ENCODE peak calls at places on chromosome 7, in seven cellular contexts. One of them, this sample, is unnamed.

GRCh38 chr7:94908204-94909022 is 1.0 kb downstream of the PPP1R9A start:
- DNase-seq in nucleus accumbens: no peak
- DNase-seq in C1 segment of cervical spinal cord: peak
- DNase-seq in transverse colon: peak
- DNase-seq in GM04504: no peak
- DNase-seq in NCI-H2171: peak
- DNase-seq in left cardiac atrium: no peak
- DNase-seq in this sample: no peak

GRCh38 chr7:130888468-130888867 is 154.5 kb upstream of the KLF14 start:
- DNase-seq in nucleus accumbens: no peak
- DNase-seq in C1 segment of cervical spinal cord: no peak
- DNase-seq in transverse colon: no peak
- DNase-seq in GM04504: no peak
- DNase-seq in NCI-H2171: no peak
- DNase-seq in left cardiac atrium: no peak
- DNase-seq in this sample: no peak

GRCh38 chr7:2529161-2530075 is 9.8 kb downstream of the LFNG start:
- DNase-seq in nucleus accumbens: no peak
- DNase-seq in C1 segment of cervical spinal cord: peak
- DNase-seq in transverse colon: peak
- DNase-seq in GM04504: no peak
- DNase-seq in NCI-H2171: no peak
- DNase-seq in left cardiac atrium: peak
- DNase-seq in this sample: no peak

GRCh38 chr7:106640368-106641141 is 20.4 kb downstream of the CCDC71L start:
- DNase-seq in nucleus accumbens: no peak
- DNase-seq in C1 segment of cervical spinal cord: no peak
- DNase-seq in transverse colon: no peak
- DNase-seq in GM04504: no peak
- DNase-seq in NCI-H2171: no peak
- DNase-seq in left cardiac atrium: no peak
- DNase-seq in this sample: no peak

GRCh38 chr7:2321020-2321419 is 6.8 kb upstream of the SNX8 start:
- DNase-seq in nucleus accumbens: no peak
- DNase-seq in C1 segment of cervical spinal cord: no peak
- DNase-seq in transverse colon: no peak
- DNase-seq in GM04504: no peak
- DNase-seq in NCI-H2171: peak
- DNase-seq in left cardiac atrium: no peak
- DNase-seq in this sample: no peak

GRCh38 chr7:27106181-27106905 is 3.9 kb upstream of the HOXA2 start:
- DNase-seq in nucleus accumbens: no peak
- DNase-seq in C1 segment of cervical spinal cord: no peak
- DNase-seq in transverse colon: no peak
- DNase-seq in GM04504: no peak
- DNase-seq in NCI-H2171: no peak
- DNase-seq in left cardiac atrium: no peak
- DNase-seq in this sample: no peak

GRCh38 chr7:158257516-158258410 is 329.9 kb downstream of the PTPRN2 start:
- DNase-seq in nucleus accumbens: no peak
- DNase-seq in C1 segment of cervical spinal cord: no peak
- DNase-seq in transverse colon: no peak
- DNase-seq in GM04504: no peak
- DNase-seq in NCI-H2171: no peak
- DNase-seq in left cardiac atrium: no peak
- DNase-seq in this sample: no peak

GRCh38 chr7:143243011-143243410 is 20.2 kb upstream of the GSTK1 start:
- DNase-seq in nucleus accumbens: no peak
- DNase-seq in C1 segment of cervical spinal cord: no peak
- DNase-seq in transverse colon: no peak
- DNase-seq in GM04504: no peak
- DNase-seq in NCI-H2171: no peak
- DNase-seq in left cardiac atrium: no peak
- DNase-seq in this sample: no peak

GRCh38 chr7:117750612-117751563 is 122.4 kb downstream of the CTTNBP2 start:
- DNase-seq in nucleus accumbens: no peak
- DNase-seq in C1 segment of cervical spinal cord: no peak
- DNase-seq in transverse colon: no peak
- DNase-seq in GM04504: no peak
- DNase-seq in NCI-H2171: peak
- DNase-seq in left cardiac atrium: no peak
- DNase-seq in this sample: no peak

GRCh38 chr7:101179117-101179779 is 845 bp downstream of the NAT16 start:
- DNase-seq in nucleus accumbens: no peak
- DNase-seq in C1 segment of cervical spinal cord: no peak
- DNase-seq in transverse colon: no peak
- DNase-seq in GM04504: no peak
- DNase-seq in NCI-H2171: peak
- DNase-seq in left cardiac atrium: no peak
- DNase-seq in this sample: no peak

GRCh38 chr7:47581442-47581820 is 480 bp downstream of the TNS3 start:
- DNase-seq in nucleus accumbens: no peak
- DNase-seq in C1 segment of cervical spinal cord: no peak
- DNase-seq in transverse colon: peak
- DNase-seq in GM04504: no peak
- DNase-seq in NCI-H2171: no peak
- DNase-seq in left cardiac atrium: no peak
- DNase-seq in this sample: no peak

GRCh38 chr7:152615052-152615741 is 60.7 kb downstream of the XRCC2 start:
- DNase-seq in nucleus accumbens: peak
- DNase-seq in C1 segment of cervical spinal cord: peak
- DNase-seq in transverse colon: no peak
- DNase-seq in GM04504: no peak
- DNase-seq in NCI-H2171: peak
- DNase-seq in left cardiac atrium: no peak
- DNase-seq in this sample: peak

GRCh38 chr7:151759591-151760042 is 117.3 kb downstream of the PRKAG2 start:
- DNase-seq in nucleus accumbens: peak
- DNase-seq in C1 segment of cervical spinal cord: no peak
- DNase-seq in transverse colon: peak
- DNase-seq in GM04504: peak
- DNase-seq in NCI-H2171: peak
- DNase-seq in left cardiac atrium: peak
- DNase-seq in this sample: no peak